ENCODE peak calls at places on chromosomes 13 and 19, in four cellular contexts. D is ovary, B is lower lobe of right lung, T is right lobe of liver. M is an unnamed sample.

GRCh38 chr13:23715762-23716235 is 145.6 kb downstream of the TNFRSF19 start:
- DNase-seq in D (no peak), B (no peak), T (no peak), M (no peak)

GRCh38 chr13:24348797-24349515 is 39.6 kb downstream of the C1QTNF9 start:
- DNase-seq in T (peak; percentile 77), D (no peak), B (peak; percentile 68), M (no peak)

GRCh38 chr19:5131866-5132561 is 163.1 kb downstream of the KDM4B start:
- DNase-seq in B (no peak), D (no peak), T (no peak), M (no peak)

GRCh38 chr13:66657165-66657895 is 572.8 kb downstream of the PCDH9 start:
- DNase-seq in D (peak; percentile 30), T (no peak), B (peak; percentile 53), M (peak; percentile 37)

GRCh38 chr19:22610121-22610520 is 24.0 kb upstream of the ZNF492 start:
- DNase-seq in B (no peak), T (no peak), D (no peak), M (no peak)

GRCh38 chr13:28954810-28955209 is 134.7 kb downstream of the MTUS2 start:
- DNase-seq in T (no peak), B (no peak), D (no peak), M (no peak)

GRCh38 chr13:60758637-60759036 is 361.6 kb downstream of the TDRD3 start:
- DNase-seq in B (no peak), D (no peak), T (no peak), M (no peak)

GRCh38 chr19:2083174-2083854 is 12.8 kb downstream of the MOB3A start:
- DNase-seq in T (no peak), D (no peak), B (no peak), M (no peak)

GRCh38 chr19:47073574-47073973 is 25.1 kb upstream of the TMEM160 start:
- DNase-seq in D (no peak), B (no peak), T (no peak), M (no peak)

GRCh38 chr13:99660101-99660500 is 158.8 kb downstream of the TM9SF2 start:
- DNase-seq in B (no peak), D (no peak), T (no peak), M (no peak)

GRCh38 chr19:5822181-5822844 is 17.2 kb downstream of the FUT6 start:
- DNase-seq in T (peak; percentile 60), D (no peak), B (no peak), M (no peak)

GRCh38 chr19:40191836-40192646 is 815 bp downstream of the MAP3K10 start:
- DNase-seq in B (peak; percentile 58), T (no peak), D (peak; percentile 59), M (peak; percentile 35)

GRCh38 chr19:6521718-6522646 is 8.8 kb upstream of the TNFSF9 start:
- DNase-seq in D (no peak), B (peak; percentile 58), T (no peak), M (no peak)

GRCh38 chr19:17124025-17124424 is 48.4 kb downstream of the MYO9B start:
- DNase-seq in D (no peak), T (no peak), B (no peak), M (no peak)

GRCh38 chr19:2438178-2438577 is 10.8 kb upstream of the TIMM13 start:
- DNase-seq in B (no peak), D (peak; percentile 17), T (no peak), M (no peak)

GRCh38 chr13:44189085-44189484 is 184.5 kb upstream of the SERP2 start:
- DNase-seq in T (no peak), D (no peak), B (no peak), M (no peak)

GRCh38 chr13:24159921-24160324 is 597 bp upstream of the SPATA13 start:
- DNase-seq in B (no peak), T (no peak), D (no peak), M (no peak)

GRCh38 chr19:40139533-40140287 is 49.0 kb upstream of the ZNF780A start:
- DNase-seq in T (no peak), D (no peak), B (no peak), M (no peak)

GRCh38 chr19:7894612-7895309 is 6.5 kb downstream of the LRRC8E start:
- DNase-seq in B (peak; percentile 80), D (no peak), T (no peak), M (no peak)

GRCh38 chr19:23286477-23286876 is 36.3 kb upstream of the ZNF724 start:
- DNase-seq in T (no peak), D (no peak), B (no peak), M (no peak)

GRCh38 chr13:107866666-107867623 is 348.4 kb downstream of the LIG4 start:
- DNase-seq in T (no peak), D (peak; percentile 27), B (no peak), M (no peak)

GRCh38 chr19:10450853-10451609 is 30.7 kb downstream of the PDE4A start:
- DNase-seq in B (no peak), D (no peak), T (no peak), M (no peak)

GRCh38 chr13:37531054-37531453 is 67.5 kb downstream of the POSTN start:
- DNase-seq in D (no peak), T (no peak), B (no peak), M (no peak)

GRCh38 chr13:43325636-43326035 is 302.2 kb downstream of the DNAJC15 start:
- DNase-seq in T (no peak), B (no peak), D (no peak), M (no peak)

GRCh38 chr13:66427330-66427990 is 802.7 kb downstream of the PCDH9 start:
- DNase-seq in T (no peak), B (no peak), D (no peak), M (no peak)

GRCh38 chr13:64925284-64925683 is 2304.9 kb downstream of the PCDH9 start:
- DNase-seq in T (no peak), B (no peak), D (no peak), M (no peak)

GRCh38 chr19:18096258-18096657 is 1.3 kb upstream of the MAST3 start:
- DNase-seq in D (no peak), T (no peak), B (no peak), M (no peak)

GRCh38 chr19:45306522-45307027 is 16.1 kb downstream of the CKM start:
- DNase-seq in D (no peak), T (no peak), B (no peak), M (no peak)

GRCh38 chr13:24243311-24243710 is 66.1 kb upstream of the C1QTNF9 start:
- DNase-seq in D (no peak), B (no peak), T (no peak), M (no peak)

GRCh38 chr19:16542894-16543498 is 759 bp upstream of the CHERP start:
- DNase-seq in T (no peak), B (no peak), D (no peak), M (no peak)

GRCh38 chr19:55369651-55370304 is 485 bp downstream of the IL11 start:
- DNase-seq in B (peak; percentile 50), D (no peak), T (no peak), M (no peak)

GRCh38 chr13:29861694-29862110 is 11.3 kb upstream of the UBL3 start:
- DNase-seq in B (no peak), T (no peak), D (no peak), M (no peak)

GRCh38 chr13:79725841-79726240 is 244.9 kb downstream of the NDFIP2 start:
- DNase-seq in B (no peak), T (no peak), D (no peak), M (no peak)

GRCh38 chr19:18379803-18380747 is 5.9 kb upstream of the GDF15 start:
- DNase-seq in B (peak; percentile 83), T (peak; percentile 98), D (peak; percentile 75), M (peak; percentile 97)

GRCh38 chr13:87554045-87554444 is 117.1 kb upstream of the SLITRK5 start:
- DNase-seq in B (no peak), D (no peak), T (no peak), M (no peak)

GRCh38 chr19:48629599-48630288 is 7.4 kb downstream of the DBP start:
- DNase-seq in D (peak; percentile 91), B (no peak), T (peak; percentile 62), M (peak; percentile 60)
- H3K4me1 ChIP-seq in D (peaks cover 20% of the 10 kb centered on the region), B (peaks cover 62% of the 10 kb centered on the region), T (peaks cover 11% of the 10 kb centered on the region), M (peaks cover 11% of the 10 kb centered on the region)

DNA sequence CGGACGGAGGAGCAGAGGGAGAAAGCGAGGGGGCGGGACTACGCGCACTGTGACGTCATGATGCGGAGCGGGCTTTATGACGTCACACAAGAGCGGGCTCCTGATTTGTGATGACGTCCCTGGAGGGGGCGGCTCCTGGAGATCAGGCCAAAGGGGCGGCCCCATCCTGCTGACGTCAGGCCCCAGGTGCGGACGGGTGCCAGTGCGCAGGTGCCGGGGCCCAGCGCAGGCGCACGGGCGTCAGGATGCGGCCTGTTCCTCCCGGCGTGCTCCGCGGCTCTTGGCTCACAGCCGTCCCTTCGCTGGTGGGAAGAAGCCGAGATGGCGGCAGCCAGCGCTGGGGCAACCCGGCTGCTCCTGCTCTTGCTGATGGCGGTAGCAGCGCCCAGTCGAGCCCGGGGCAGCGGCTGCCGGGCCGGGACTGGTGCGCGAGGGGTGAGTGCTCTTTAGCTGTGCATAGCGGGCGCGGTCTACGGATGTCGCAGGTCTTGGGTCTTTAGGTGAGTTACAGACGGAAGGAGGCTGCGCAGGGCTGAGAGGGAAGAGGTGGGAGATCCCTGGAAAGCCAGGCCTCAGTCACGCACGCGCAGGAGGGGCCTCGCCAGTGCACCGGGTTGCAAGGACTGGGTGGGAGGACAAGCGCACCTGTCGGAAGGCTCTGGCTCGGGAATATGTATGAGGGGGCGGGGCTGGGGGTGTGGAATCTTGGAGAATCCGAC is at the start of the genes EMC10 and GARIN5A:
- DNase-seq in T (peak; percentile 92), B (peak; percentile 94), D (peak; percentile 97), M (peak; percentile 85)
- H3K4me1 ChIP-seq in T (no peaks in the 10 kb centered on the region), B (peaks cover 15% of the 10 kb centered on the region), D (peaks cover 15% of the 10 kb centered on the region), M (no peaks in the 10 kb centered on the region)

GRCh38 chr13:113843063-113843654 is 20.7 kb downstream of the GAS6 start:
- DNase-seq in B (peak; percentile 39), D (no peak), T (peak; percentile 51), M (peak; percentile 17)
- H3K4me1 ChIP-seq in B (peaks cover 52% of the 10 kb centered on the region), D (peaks cover 10% of the 10 kb centered on the region), T (no peaks in the 10 kb centered on the region), M (peaks cover under 1% of the 10 kb centered on the region)

GRCh38 chr19:13033819-13034611 is 38.7 kb downstream of the NFIX start:
- DNase-seq in T (peak; percentile 89), D (peak; percentile 75), B (peak; percentile 79), M (peak; percentile 80)

GRCh38 chr19:13033244-13033643 is 38.0 kb downstream of the NFIX start:
- DNase-seq in B (no peak), D (no peak), T (no peak), M (no peak)

GRCh38 chr19:13029893-13030292 is 34.6 kb downstream of the NFIX start:
- DNase-seq in B (no peak), T (no peak), D (no peak), M (no peak)

GRCh38 chr19:13032837-13033236 is 37.6 kb downstream of the NFIX start:
- DNase-seq in T (no peak), D (no peak), B (no peak), M (no peak)

DNA sequence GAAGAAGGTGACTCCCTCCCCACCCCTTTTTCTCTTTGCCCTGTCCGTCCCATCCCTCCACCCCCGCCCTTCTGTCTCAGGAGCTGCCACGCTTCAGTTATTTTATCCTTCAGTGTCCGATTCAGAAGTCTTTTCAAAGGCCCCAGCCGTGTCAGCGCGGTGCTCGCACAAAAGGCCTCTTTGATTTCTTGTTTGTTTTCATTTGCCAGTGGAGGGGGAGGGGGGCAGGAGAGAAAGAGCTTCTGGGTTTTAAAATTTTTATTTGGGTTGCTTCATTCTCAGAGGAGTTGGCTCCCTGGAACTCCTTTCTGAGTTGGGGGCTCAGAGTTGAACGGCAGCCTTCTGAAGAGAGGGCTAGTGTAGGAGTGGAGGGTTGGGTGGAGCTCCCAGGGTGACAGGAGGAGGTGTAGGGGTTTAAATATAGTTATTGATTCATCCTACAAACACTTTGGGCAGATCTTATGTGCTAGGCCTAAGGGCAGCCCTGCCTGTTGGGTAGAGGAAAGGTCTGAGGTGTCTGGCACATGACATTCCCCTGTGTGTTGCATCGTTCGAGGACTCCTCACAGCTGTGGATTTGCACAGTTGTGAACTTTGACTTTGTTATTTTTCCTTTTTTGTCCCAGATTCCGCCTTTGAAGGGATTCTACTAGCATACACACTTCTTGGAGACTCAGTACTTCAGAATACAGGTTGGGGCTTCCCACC is 36.8 kb downstream of the NFIX start:
- DNase-seq in T (no peak), D (no peak), B (no peak), M (no peak)
- H3K4me1 ChIP-seq in T (no peaks in the 10 kb centered on the region), D (peaks cover 45% of the 10 kb centered on the region), B (peaks cover 100% of the 10 kb centered on the region), M (peaks cover 25% of the 10 kb centered on the region)